ENCODE peak calls at places on chromosomes 2 and 18, in five cellular contexts. F is OCI-LY7, A is spleen, I is PC-3, D is small intestine. Y is an unnamed sample.

GRCh38 chr2:171999604-172000469 is at the start of gene METAP1D:
- DNase-seq in F (peak; percentile 94), A (peak; percentile 99), I (peak; percentile 94), D (peak; percentile 93), Y (peak; percentile 89)

GRCh38 chr2:217314021-217314460 is 454.2 kb upstream of the TNP1 start:
- DNase-seq in F (no peak), A (no peak), I (no peak), D (no peak), Y (no peak)

GRCh38 chr2:94874277-94874997 is 3.2 kb downstream of the TEKT4 start:
- DNase-seq in F (peak; percentile 54), A (peak; percentile 83), I (peak; percentile 80), D (peak; percentile 38), Y (no peak)

GRCh38 chr2:170813611-170814550 is 2.8 kb upstream of the GAD1 start:
- DNase-seq in F (no peak), A (no peak), I (peak; percentile 63), D (peak; percentile 15), Y (no peak)

GRCh38 chr2:121309323-121309722 is 24.3 kb upstream of the TFCP2L1 start:
- DNase-seq in F (no peak), A (no peak), I (no peak), D (no peak), Y (no peak)

GRCh38 chr2:57549642-57550102 is 496.9 kb upstream of the VRK2 start:
- DNase-seq in F (peak; percentile 4), A (no peak), I (peak; percentile 59), D (no peak), Y (no peak)

GRCh38 chr2:163312723-163313122 is 423.1 kb downstream of the FIGN start:
- DNase-seq in F (no peak), A (no peak), I (no peak), D (no peak), Y (no peak)

GRCh38 chr2:201929627-201930026 is 104.0 kb upstream of the FZD7 start:
- DNase-seq in F (no peak), A (no peak), I (no peak), D (no peak), Y (no peak)

GRCh38 chr2:128422571-128422970 is 103.9 kb upstream of the HS6ST1 start:
- DNase-seq in F (no peak), A (peak; percentile 21), I (peak; percentile 77), D (no peak), Y (peak; percentile 75)

GRCh38 chr2:54470241-54470938 is 14.3 kb downstream of the SPTBN1 start:
- DNase-seq in F (no peak), A (no peak), I (no peak), D (no peak), Y (no peak)

GRCh38 chr18:7521226-7521856 is 45.8 kb upstream of the PTPRM start:
- DNase-seq in F (no peak), A (no peak), I (no peak), D (no peak), Y (no peak)

GRCh38 chr2:233386382-233387041 is 32.2 kb downstream of the DGKD start:
- DNase-seq in F (no peak), A (no peak), I (no peak), D (no peak), Y (no peak)

DNA sequence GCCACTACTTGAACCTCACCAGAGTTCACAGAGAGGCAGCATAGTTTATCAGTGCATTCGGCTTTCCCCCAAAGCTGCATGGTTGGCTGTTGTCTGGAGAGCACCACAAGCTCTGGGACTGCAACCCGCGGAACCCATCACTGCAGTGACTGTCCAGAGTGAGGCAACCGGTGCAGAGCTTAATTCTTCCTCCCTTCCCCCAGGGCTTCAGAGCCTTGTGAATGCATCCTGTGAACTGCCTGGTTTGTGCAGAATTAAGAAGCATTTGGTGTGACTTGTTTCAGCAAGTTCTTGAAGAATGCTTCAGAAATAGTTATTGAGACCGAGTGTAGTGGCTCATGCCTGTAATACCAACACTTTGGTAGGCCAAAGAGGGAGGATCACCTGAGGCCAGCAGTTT is 99.2 kb upstream of the FOSL2 start:
- DNase-seq in F (no peak), A (no peak), I (no peak), D (no peak), Y (no peak)
- H3K27ac ChIP-seq in F (no peak overlapping the region), A (no peak overlapping the region), I (no peak overlapping the region), D (no peak overlapping the region), Y (no peak overlapping the region)

GRCh38 chr2:219544567-219544966 is 739 bp downstream of the TMEM198 start:
- DNase-seq in F (no peak), A (peak; percentile 79), I (no peak), D (no peak), Y (no peak)
- H3K4me3 ChIP-seq in F (peak overlapping the region; percentile 80), A (no peak overlapping the region), I (no peak overlapping the region), D (no peak overlapping the region), Y (peak overlapping the region; percentile 94)

GRCh38 chr2:237743561-237744269 is 54.9 kb upstream of the RBM44 start:
- DNase-seq in F (no peak), A (no peak), I (peak; percentile 84), D (no peak), Y (no peak)

GRCh38 chr2:237744270-237744612 is 54.3 kb upstream of the RBM44 start:
- DNase-seq in F (no peak), A (no peak), I (no peak), D (no peak), Y (no peak)

GRCh38 chr2:237746302-237747080 is 52.1 kb upstream of the RBM44 start:
- DNase-seq in F (no peak), A (no peak), I (no peak), D (no peak), Y (no peak)

GRCh38 chr2:237744613-237745249 is 53.8 kb upstream of the RBM44 start:
- DNase-seq in F (peak; percentile 55), A (peak; percentile 94), I (peak; percentile 75), D (peak; percentile 60), Y (no peak)

GRCh38 chr2:237745250-237745613 is 53.3 kb upstream of the RBM44 start:
- DNase-seq in F (no peak), A (no peak), I (no peak), D (no peak), Y (no peak)
- H3K27ac ChIP-seq in F (no peak overlapping the region), A (no peak overlapping the region), I (no peak overlapping the region), D (no peak overlapping the region), Y (no peak overlapping the region)

GRCh38 chr2:20575935-20576597 is 74.8 kb downstream of the HS1BP3 start:
- DNase-seq in F (no peak), A (no peak), I (no peak), D (no peak), Y (no peak)
- H3K4me3 ChIP-seq in F (no peak overlapping the region), A (no peak overlapping the region), I (no peak overlapping the region), D (no peak overlapping the region), Y (no peak overlapping the region)

DNA sequence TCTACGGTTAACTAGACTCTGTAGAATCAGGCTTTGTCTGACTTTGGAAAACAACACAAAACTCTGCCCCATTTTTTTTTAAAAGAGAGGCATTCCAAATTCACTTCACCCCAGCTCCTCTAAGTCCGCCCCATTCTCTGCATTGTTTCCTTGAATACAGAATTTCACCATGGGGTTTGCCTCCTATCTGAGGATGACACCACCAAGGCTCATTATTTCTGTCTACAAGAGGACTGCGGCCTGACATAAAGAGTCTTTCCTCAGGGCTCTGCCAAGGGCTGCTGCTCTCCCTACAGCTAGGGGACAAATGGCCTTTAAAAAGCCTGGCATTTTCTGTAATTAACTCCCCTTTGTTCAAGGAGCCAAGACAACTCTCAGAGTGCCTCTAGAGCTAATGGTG is 4.6 kb downstream of the CHST10 start:
- DNase-seq in F (no peak), A (no peak), I (no peak), D (no peak), Y (no peak)
- H3K27ac ChIP-seq in F (no peak overlapping the region), A (no peak overlapping the region), I (no peak overlapping the region), D (no peak overlapping the region), Y (no peak overlapping the region)

DNA sequence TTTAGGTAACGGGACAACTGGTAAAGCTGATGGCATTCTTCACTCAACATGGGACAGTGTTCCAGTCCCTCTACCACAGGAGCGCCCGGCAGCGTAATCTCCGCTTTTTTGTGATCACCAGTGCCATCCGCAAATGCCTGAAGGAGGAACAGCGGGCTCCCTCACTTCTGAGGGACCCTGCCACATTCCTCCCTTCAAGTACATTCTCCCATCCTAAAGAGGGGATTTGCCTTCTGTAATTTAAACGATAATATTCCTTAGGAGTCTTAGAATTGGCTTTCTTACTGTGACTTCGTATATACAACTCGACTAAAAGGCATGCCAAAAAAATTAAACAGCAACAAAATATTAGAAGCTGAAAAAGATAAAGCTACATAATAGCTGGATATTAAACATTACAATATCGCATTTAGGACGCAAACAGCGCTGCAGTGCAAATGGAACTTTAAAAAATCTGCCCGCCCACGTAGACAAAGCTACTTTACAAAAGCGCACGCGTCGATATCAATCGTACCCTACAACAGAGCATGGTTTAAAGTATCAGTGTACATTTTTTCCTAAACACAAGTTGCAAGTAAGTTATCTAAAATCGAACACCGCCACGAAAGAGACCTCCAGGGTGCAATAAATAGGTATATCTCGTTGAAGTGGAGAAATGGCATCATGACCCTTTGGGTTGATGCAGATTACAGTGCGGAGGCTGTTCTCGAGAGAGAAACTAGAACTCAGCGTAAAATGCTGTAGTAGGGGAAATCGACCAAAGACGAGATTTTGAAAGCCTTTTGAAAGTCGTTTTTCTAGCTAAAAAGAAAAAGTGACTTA is 2.3 kb upstream of the VSNL1 start:
- DNase-seq in F (no peak), A (no peak), I (no peak), D (no peak), Y (no peak)
- H3K4me3 ChIP-seq in F (no peak overlapping the region), A (peak overlapping the region; percentile 29), I (no peak overlapping the region), D (peak overlapping the region; percentile 5), Y (peak overlapping the region; percentile 73)

Y was measured in coronary artery.